ENCODE peak calls at places on chromosome 22, in seven cellular contexts. One of them, this sample, is unnamed.

GRCh38 chr22:33909906-33910305 is 10.4 kb downstream of the LARGE1 start:
- DNase-seq in colonic mucosa: no peak
- DNase-seq in cardiac muscle cell: no peak
- DNase-seq in endodermal cell: no peak
- DNase-seq in SJSA1: no peak
- DNase-seq in psoas muscle: no peak
- DNase-seq in PC-3: no peak
- DNase-seq in this sample: no peak

GRCh38 chr22:48253573-48253972 is 1491.1 kb downstream of the TBC1D22A start:
- DNase-seq in colonic mucosa: no peak
- DNase-seq in cardiac muscle cell: no peak
- DNase-seq in endodermal cell: peak; percentile 41
- DNase-seq in SJSA1: no peak
- DNase-seq in psoas muscle: no peak
- DNase-seq in PC-3: no peak
- DNase-seq in this sample: no peak

GRCh38 chr22:45717787-45718186 is 46.2 kb downstream of the ATXN10 start:
- DNase-seq in colonic mucosa: no peak
- DNase-seq in cardiac muscle cell: no peak
- DNase-seq in endodermal cell: no peak
- DNase-seq in SJSA1: no peak
- DNase-seq in psoas muscle: no peak
- DNase-seq in PC-3: peak; percentile 37
- DNase-seq in this sample: no peak

GRCh38 chr22:17835256-17835655 is 61.0 kb upstream of the BID start:
- DNase-seq in colonic mucosa: no peak
- DNase-seq in cardiac muscle cell: no peak
- DNase-seq in endodermal cell: no peak
- DNase-seq in SJSA1: no peak
- DNase-seq in psoas muscle: no peak
- DNase-seq in PC-3: no peak
- DNase-seq in this sample: no peak

GRCh38 chr22:45672564-45673481 is 1.2 kb downstream of the ATXN10 start:
- DNase-seq in colonic mucosa: no peak
- DNase-seq in cardiac muscle cell: no peak
- DNase-seq in endodermal cell: no peak
- DNase-seq in SJSA1: no peak
- DNase-seq in psoas muscle: no peak
- DNase-seq in PC-3: no peak
- DNase-seq in this sample: no peak

GRCh38 chr22:41589601-41590365 is at the start of gene PMM1:
- DNase-seq in colonic mucosa: peak; percentile 100
- DNase-seq in cardiac muscle cell: peak; percentile 100
- DNase-seq in endodermal cell: peak; percentile 100
- DNase-seq in SJSA1: peak; percentile 100
- DNase-seq in psoas muscle: peak; percentile 100
- DNase-seq in PC-3: peak; percentile 98
- DNase-seq in this sample: peak; percentile 99

GRCh38 chr22:44913198-44913983 is 96.4 kb downstream of the PHF21B start:
- DNase-seq in colonic mucosa: no peak
- DNase-seq in cardiac muscle cell: no peak
- DNase-seq in endodermal cell: peak; percentile 27
- DNase-seq in SJSA1: no peak
- DNase-seq in psoas muscle: peak; percentile 29
- DNase-seq in PC-3: no peak
- DNase-seq in this sample: no peak

GRCh38 chr22:48864748-48865147 is 962.9 kb downstream of the BRD1 start:
- DNase-seq in colonic mucosa: no peak
- DNase-seq in cardiac muscle cell: no peak
- DNase-seq in endodermal cell: peak; percentile 24
- DNase-seq in SJSA1: no peak
- DNase-seq in psoas muscle: no peak
- DNase-seq in PC-3: no peak
- DNase-seq in this sample: no peak

GRCh38 chr22:43905681-43906080 is 13.9 kb upstream of the PNPLA5 start:
- DNase-seq in colonic mucosa: no peak
- DNase-seq in cardiac muscle cell: no peak
- DNase-seq in endodermal cell: no peak
- DNase-seq in SJSA1: no peak
- DNase-seq in psoas muscle: no peak
- DNase-seq in PC-3: no peak
- DNase-seq in this sample: no peak

GRCh38 chr22:25666308-25666707 is 75.7 kb upstream of the MYO18B start:
- DNase-seq in colonic mucosa: peak; percentile 48
- DNase-seq in cardiac muscle cell: no peak
- DNase-seq in endodermal cell: no peak
- DNase-seq in SJSA1: no peak
- DNase-seq in psoas muscle: peak; percentile 75
- DNase-seq in PC-3: no peak
- DNase-seq in this sample: no peak

GRCh38 chr22:49967333-49968241 is 7.0 kb downstream of the PIM3 start:
- DNase-seq in colonic mucosa: peak; percentile 33
- DNase-seq in cardiac muscle cell: peak; percentile 42
- DNase-seq in endodermal cell: peak; percentile 62
- DNase-seq in SJSA1: no peak
- DNase-seq in psoas muscle: peak; percentile 93
- DNase-seq in PC-3: no peak
- DNase-seq in this sample: no peak

GRCh38 chr22:44909241-44909640 is 100.6 kb downstream of the PHF21B start:
- DNase-seq in colonic mucosa: no peak
- DNase-seq in cardiac muscle cell: no peak
- DNase-seq in endodermal cell: peak; percentile 6
- DNase-seq in SJSA1: no peak
- DNase-seq in psoas muscle: no peak
- DNase-seq in PC-3: no peak
- DNase-seq in this sample: no peak

GRCh38 chr22:33952776-33953175 is 32.5 kb upstream of the LARGE1 start:
- DNase-seq in colonic mucosa: no peak
- DNase-seq in cardiac muscle cell: no peak
- DNase-seq in endodermal cell: no peak
- DNase-seq in SJSA1: no peak
- DNase-seq in psoas muscle: no peak
- DNase-seq in PC-3: no peak
- DNase-seq in this sample: no peak

GRCh38 chr22:46499798-46500174 is 37.6 kb downstream of the CELSR1 start:
- DNase-seq in colonic mucosa: no peak
- DNase-seq in cardiac muscle cell: no peak
- DNase-seq in endodermal cell: peak; percentile 66
- DNase-seq in SJSA1: no peak
- DNase-seq in psoas muscle: no peak
- DNase-seq in PC-3: no peak
- DNase-seq in this sample: no peak

GRCh38 chr22:26592368-26593015 is 2.6 kb upstream of the TPST2 start:
- DNase-seq in colonic mucosa: peak; percentile 45
- DNase-seq in cardiac muscle cell: no peak
- DNase-seq in endodermal cell: no peak
- DNase-seq in SJSA1: no peak
- DNase-seq in psoas muscle: no peak
- DNase-seq in PC-3: no peak
- DNase-seq in this sample: peak; percentile 30

GRCh38 chr22:17590586-17590985 is 27.3 kb downstream of the SLC25A18 start:
- DNase-seq in colonic mucosa: no peak
- DNase-seq in cardiac muscle cell: no peak
- DNase-seq in endodermal cell: no peak
- DNase-seq in SJSA1: no peak
- DNase-seq in psoas muscle: no peak
- DNase-seq in PC-3: no peak
- DNase-seq in this sample: no peak

GRCh38 chr22:23908561-23909205 is 14.5 kb downstream of the MIF start:
- DNase-seq in colonic mucosa: peak; percentile 41
- DNase-seq in cardiac muscle cell: no peak
- DNase-seq in endodermal cell: no peak
- DNase-seq in SJSA1: no peak
- DNase-seq in psoas muscle: no peak
- DNase-seq in PC-3: no peak
- DNase-seq in this sample: no peak

GRCh38 chr22:49749227-49749626 is 78.4 kb downstream of the BRD1 start:
- DNase-seq in colonic mucosa: no peak
- DNase-seq in cardiac muscle cell: no peak
- DNase-seq in endodermal cell: peak; percentile 34
- DNase-seq in SJSA1: no peak
- DNase-seq in psoas muscle: no peak
- DNase-seq in PC-3: no peak
- DNase-seq in this sample: no peak

GRCh38 chr22:45896153-45896951 is 80.6 kb downstream of the WNT7B start:
- DNase-seq in colonic mucosa: no peak
- DNase-seq in cardiac muscle cell: no peak
- DNase-seq in endodermal cell: peak; percentile 84
- DNase-seq in SJSA1: no peak
- DNase-seq in psoas muscle: peak; percentile 36
- DNase-seq in PC-3: peak; percentile 85
- DNase-seq in this sample: no peak

GRCh38 chr22:41963453-41964105 is 5.7 kb upstream of the SEPTIN3 start:
- DNase-seq in colonic mucosa: no peak
- DNase-seq in cardiac muscle cell: no peak
- DNase-seq in endodermal cell: peak; percentile 70
- DNase-seq in SJSA1: no peak
- DNase-seq in psoas muscle: no peak
- DNase-seq in PC-3: no peak
- DNase-seq in this sample: no peak

GRCh38 chr22:24414523-24414922 is 12.9 kb upstream of the ADORA2A start:
- DNase-seq in colonic mucosa: no peak
- DNase-seq in cardiac muscle cell: no peak
- DNase-seq in endodermal cell: no peak
- DNase-seq in SJSA1: no peak
- DNase-seq in psoas muscle: peak; percentile 50
- DNase-seq in PC-3: no peak
- DNase-seq in this sample: no peak

GRCh38 chr22:49712195-49712791 is 115.4 kb downstream of the BRD1 start:
- DNase-seq in colonic mucosa: no peak
- DNase-seq in cardiac muscle cell: peak; percentile 81
- DNase-seq in endodermal cell: peak; percentile 88
- DNase-seq in SJSA1: no peak
- DNase-seq in psoas muscle: no peak
- DNase-seq in PC-3: peak; percentile 4
- DNase-seq in this sample: no peak

GRCh38 chr22:48258841-48259240 is 1496.4 kb downstream of the TBC1D22A start:
- DNase-seq in colonic mucosa: no peak
- DNase-seq in cardiac muscle cell: no peak
- DNase-seq in endodermal cell: no peak
- DNase-seq in SJSA1: no peak
- DNase-seq in psoas muscle: no peak
- DNase-seq in PC-3: no peak
- DNase-seq in this sample: no peak

DNA sequence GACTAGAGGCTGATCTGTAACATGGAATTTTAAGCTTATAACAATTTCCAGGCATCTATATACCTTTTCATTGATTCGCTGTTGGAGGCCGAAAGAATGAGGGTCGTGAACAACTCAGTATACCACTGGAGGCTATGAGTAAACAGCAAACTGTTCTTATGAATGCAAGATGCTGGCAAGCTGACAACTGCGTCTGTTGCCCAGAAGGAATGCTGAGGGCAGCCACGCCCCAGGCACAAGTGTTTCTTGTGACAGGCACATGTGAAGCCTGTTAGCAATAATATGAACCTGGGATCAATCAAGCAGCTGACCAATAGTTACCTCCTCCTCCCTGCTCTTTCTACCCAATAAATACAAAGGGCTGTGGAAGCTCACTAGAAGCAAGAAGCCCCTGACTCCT is 15.3 kb downstream of the RTCB start:
- DNase-seq in colonic mucosa: no peak
- DNase-seq in cardiac muscle cell: no peak
- DNase-seq in endodermal cell: no peak
- DNase-seq in SJSA1: no peak
- DNase-seq in psoas muscle: no peak
- DNase-seq in PC-3: peak; percentile 47
- DNase-seq in this sample: no peak
- H3K36me3 ChIP-seq in colonic mucosa: peaks cover 44% of the 10 kb centered on the region
- H3K36me3 ChIP-seq in cardiac muscle cell: peaks cover 81% of the 10 kb centered on the region
- H3K36me3 ChIP-seq in endodermal cell: peaks cover 97% of the 10 kb centered on the region
- H3K36me3 ChIP-seq in SJSA1: peaks cover 98% of the 10 kb centered on the region
- H3K36me3 ChIP-seq in psoas muscle: peaks cover 29% of the 10 kb centered on the region
- H3K36me3 ChIP-seq in PC-3: peaks cover 35% of the 10 kb centered on the region
- H3K36me3 ChIP-seq in this sample: peaks cover 42% of the 10 kb centered on the region

DNA sequence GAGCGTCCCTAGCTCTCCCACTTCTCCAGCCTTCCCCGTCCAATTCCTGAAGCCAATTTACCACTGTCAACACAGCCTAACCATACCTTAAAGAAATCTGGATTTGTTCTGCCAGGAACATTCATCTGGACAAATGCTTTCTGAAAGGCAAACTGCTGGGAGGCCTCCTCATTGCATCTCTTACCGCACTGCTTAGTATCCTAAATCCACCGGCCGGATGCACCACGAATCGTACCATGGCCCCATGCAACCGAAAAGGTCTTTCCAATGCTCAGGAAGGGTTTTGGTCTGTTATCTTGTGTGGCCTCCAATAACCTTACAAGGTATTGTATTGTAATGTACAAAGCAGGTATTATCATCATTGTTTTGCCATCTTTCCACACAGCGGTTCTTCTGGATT is 57.6 kb downstream of the MYH9 start:
- DNase-seq in colonic mucosa: no peak
- DNase-seq in cardiac muscle cell: no peak
- DNase-seq in endodermal cell: no peak
- DNase-seq in SJSA1: no peak
- DNase-seq in psoas muscle: no peak
- DNase-seq in PC-3: no peak
- DNase-seq in this sample: no peak
- H3K36me3 ChIP-seq in colonic mucosa: no peaks in the 10 kb centered on the region
- H3K36me3 ChIP-seq in cardiac muscle cell: peaks cover 25% of the 10 kb centered on the region
- H3K36me3 ChIP-seq in endodermal cell: peaks cover 93% of the 10 kb centered on the region
- H3K36me3 ChIP-seq in SJSA1: peaks cover 87% of the 10 kb centered on the region
- H3K36me3 ChIP-seq in psoas muscle: no peaks in the 10 kb centered on the region
- H3K36me3 ChIP-seq in PC-3: peaks cover 56% of the 10 kb centered on the region
- H3K36me3 ChIP-seq in this sample: peaks cover 17% of the 10 kb centered on the region

GRCh38 chr22:27845603-27846100 is 44.1 kb upstream of the MN1 start:
- DNase-seq in colonic mucosa: no peak
- DNase-seq in cardiac muscle cell: no peak
- DNase-seq in endodermal cell: peak; percentile 59
- DNase-seq in SJSA1: no peak
- DNase-seq in psoas muscle: no peak
- DNase-seq in PC-3: no peak
- DNase-seq in this sample: no peak
- H3K36me3 ChIP-seq in colonic mucosa: no peaks in the 10 kb centered on the region
- H3K36me3 ChIP-seq in cardiac muscle cell: peaks cover 6% of the 10 kb centered on the region
- H3K36me3 ChIP-seq in endodermal cell: peaks cover 28% of the 10 kb centered on the region
- H3K36me3 ChIP-seq in SJSA1: peaks cover 39% of the 10 kb centered on the region
- H3K36me3 ChIP-seq in psoas muscle: peaks cover 6% of the 10 kb centered on the region
- H3K36me3 ChIP-seq in PC-3: no peaks in the 10 kb centered on the region
- H3K36me3 ChIP-seq in this sample: peaks cover 45% of the 10 kb centered on the region

GRCh38 chr22:22789922-22790845 is 97.4 kb upstream of the IGLL5 start:
- DNase-seq in colonic mucosa: no peak
- DNase-seq in cardiac muscle cell: no peak
- DNase-seq in endodermal cell: no peak
- DNase-seq in SJSA1: no peak
- DNase-seq in psoas muscle: no peak
- DNase-seq in PC-3: no peak
- DNase-seq in this sample: no peak

GRCh38 chr22:22787805-22788459 is 99.7 kb upstream of the IGLL5 start:
- DNase-seq in colonic mucosa: peak; percentile 70
- DNase-seq in cardiac muscle cell: no peak
- DNase-seq in endodermal cell: peak; percentile 90
- DNase-seq in SJSA1: peak; percentile 66
- DNase-seq in psoas muscle: peak; percentile 66
- DNase-seq in PC-3: peak; percentile 60
- DNase-seq in this sample: peak; percentile 58

GRCh38 chr22:22788460-22789037 is 99.1 kb upstream of the IGLL5 start:
- DNase-seq in colonic mucosa: no peak
- DNase-seq in cardiac muscle cell: no peak
- DNase-seq in endodermal cell: no peak
- DNase-seq in SJSA1: no peak
- DNase-seq in psoas muscle: no peak
- DNase-seq in PC-3: no peak
- DNase-seq in this sample: no peak

GRCh38 chr22:22787151-22787550 is 100.5 kb upstream of the IGLL5 start:
- DNase-seq in colonic mucosa: no peak
- DNase-seq in cardiac muscle cell: no peak
- DNase-seq in endodermal cell: no peak
- DNase-seq in SJSA1: no peak
- DNase-seq in psoas muscle: no peak
- DNase-seq in PC-3: no peak
- DNase-seq in this sample: no peak

GRCh38 chr22:22789233-22789921 is 98.2 kb upstream of the IGLL5 start:
- DNase-seq in colonic mucosa: no peak
- DNase-seq in cardiac muscle cell: no peak
- DNase-seq in endodermal cell: no peak
- DNase-seq in SJSA1: no peak
- DNase-seq in psoas muscle: no peak
- DNase-seq in PC-3: no peak
- DNase-seq in this sample: no peak
- H3K36me3 ChIP-seq in colonic mucosa: no peaks in the 10 kb centered on the region
- H3K36me3 ChIP-seq in cardiac muscle cell: no peaks in the 10 kb centered on the region
- H3K36me3 ChIP-seq in endodermal cell: no peaks in the 10 kb centered on the region
- H3K36me3 ChIP-seq in SJSA1: no peaks in the 10 kb centered on the region
- H3K36me3 ChIP-seq in psoas muscle: no peaks in the 10 kb centered on the region
- H3K36me3 ChIP-seq in PC-3: no peaks in the 10 kb centered on the region
- H3K36me3 ChIP-seq in this sample: no peaks in the 10 kb centered on the region

This sample was measured in naive thymus-derived CD4-positive, alpha-beta T cell.